ENCODE peak calls at places on chromosomes 6 and 20, in four cellular contexts. One of them, this sample, is unnamed. For H3K4me1, the result is how much of the 10 kb centered on the place peaks cover.

GRCh38 chr20:5657190-5657872 is 92.9 kb upstream of the SHLD1 start:
- DNase-seq in IMR-90: peak
- DNase-seq in H9: no peak
- DNase-seq in OCI-LY7: no peak
- DNase-seq in this sample: peak

GRCh38 chr20:15528386-15529111 is 1044.7 kb downstream of the KIF16B start:
- DNase-seq in OCI-LY7: no peak
- DNase-seq in H9: no peak
- DNase-seq in IMR-90: no peak
- DNase-seq in this sample: no peak

GRCh38 chr20:17958326-17959256 is 10.0 kb downstream of the SNX5 start:
- DNase-seq in OCI-LY7: no peak
- DNase-seq in IMR-90: peak
- DNase-seq in H9: no peak
- DNase-seq in this sample: no peak

GRCh38 chr20:10216146-10216741 is 2.4 kb upstream of the SNAP25 start:
- DNase-seq in H9: no peak
- DNase-seq in IMR-90: peak
- DNase-seq in OCI-LY7: no peak
- DNase-seq in this sample: no peak

GRCh38 chr6:164252952-164253351 is 838.4 kb downstream of the QKI start:
- DNase-seq in IMR-90: no peak
- DNase-seq in OCI-LY7: no peak
- DNase-seq in H9: no peak
- DNase-seq in this sample: no peak

GRCh38 chr6:49553353-49553752 is 2.9 kb downstream of the C6orf141 start:
- DNase-seq in OCI-LY7: no peak
- DNase-seq in IMR-90: peak
- DNase-seq in H9: no peak
- DNase-seq in this sample: peak

GRCh38 chr20:13025181-13025580 is 16.4 kb downstream of the SPTLC3 start:
- DNase-seq in OCI-LY7: no peak
- DNase-seq in IMR-90: no peak
- DNase-seq in H9: no peak
- DNase-seq in this sample: peak

GRCh38 chr6:169212436-169212835 is 41.2 kb downstream of the THBS2 start:
- DNase-seq in H9: no peak
- DNase-seq in OCI-LY7: no peak
- DNase-seq in IMR-90: no peak
- DNase-seq in this sample: no peak

GRCh38 chr6:118678866-118679265 is 27.5 kb upstream of the CEP85L start:
- DNase-seq in OCI-LY7: no peak
- DNase-seq in IMR-90: peak
- DNase-seq in H9: no peak
- DNase-seq in this sample: no peak

GRCh38 chr6:111922454-111923297 is 49.4 kb upstream of the FYN start:
- DNase-seq in IMR-90: peak
- DNase-seq in OCI-LY7: no peak
- DNase-seq in H9: no peak
- DNase-seq in this sample: no peak

GRCh38 chr6:39441301-39441700 is 118.8 kb upstream of the KCNK16 start:
- DNase-seq in OCI-LY7: no peak
- DNase-seq in IMR-90: no peak
- DNase-seq in H9: no peak
- DNase-seq in this sample: no peak

GRCh38 chr20:50721881-50722281 is 9.5 kb upstream of the PARD6B start:
- DNase-seq in OCI-LY7: no peak
- DNase-seq in IMR-90: no peak
- DNase-seq in H9: no peak
- DNase-seq in this sample: no peak

GRCh38 chr6:116106146-116106545 is 5.5 kb downstream of the NT5DC1 start:
- DNase-seq in OCI-LY7: no peak
- DNase-seq in IMR-90: no peak
- DNase-seq in H9: no peak
- DNase-seq in this sample: no peak

GRCh38 chr20:33377366-33377765 is 24.0 kb downstream of the CDK5RAP1 start:
- DNase-seq in OCI-LY7: no peak
- DNase-seq in IMR-90: no peak
- DNase-seq in H9: no peak
- DNase-seq in this sample: no peak

GRCh38 chr6:139361211-139361610 is 13.2 kb downstream of the CITED2 start:
- DNase-seq in IMR-90: no peak
- DNase-seq in OCI-LY7: peak
- DNase-seq in H9: no peak
- DNase-seq in this sample: no peak

GRCh38 chr6:159578629-159579028 is 114.4 kb downstream of the SOD2 start:
- DNase-seq in OCI-LY7: no peak
- DNase-seq in IMR-90: no peak
- DNase-seq in H9: no peak
- DNase-seq in this sample: no peak

DNA sequence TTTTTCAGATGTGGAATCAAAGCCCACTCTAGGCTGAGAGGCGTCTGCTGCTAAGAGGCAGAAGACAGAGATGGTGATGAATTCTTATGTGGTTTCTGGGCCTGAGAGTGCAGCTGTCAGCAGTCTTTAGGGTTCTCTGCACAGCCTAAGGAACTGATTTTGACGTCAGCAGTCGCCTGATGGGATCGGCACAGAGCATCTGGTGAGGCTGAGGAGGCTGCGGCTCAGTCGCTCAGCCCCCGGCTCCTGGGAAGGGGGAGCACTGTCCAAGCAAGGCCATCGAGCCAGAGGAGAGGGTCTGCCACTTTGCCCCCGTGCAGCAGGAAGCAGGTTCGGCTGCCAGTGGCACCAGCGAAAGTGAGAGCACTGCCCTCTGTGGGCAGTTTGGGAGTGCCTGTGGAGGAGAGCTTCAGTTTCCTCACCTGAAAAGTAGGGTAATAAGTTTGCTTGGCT is 92.5 kb downstream of the TCP11 start:
- DNase-seq in IMR-90: peak
- DNase-seq in OCI-LY7: peak
- DNase-seq in H9: peak
- DNase-seq in this sample: no peak
- TF ChIP-seq CTCF in IMR-90: peak
- TF ChIP-seq CTCF in OCI-LY7: peak
- TF ChIP-seq CTCF in H9: peak
- TF ChIP-seq CTCF in this sample: peak

GRCh38 chr20:31674895-31675827 is 37.4 kb downstream of the COX4I2 start:
- DNase-seq in OCI-LY7: peak
- DNase-seq in IMR-90: peak
- DNase-seq in H9: no peak
- DNase-seq in this sample: peak
- H3K4me1 ChIP-seq in OCI-LY7: half or more
- H3K4me1 ChIP-seq in IMR-90: under half
- H3K4me1 ChIP-seq in H9: under half
- H3K4me1 ChIP-seq in this sample: under half

GRCh38 chr20:44309763-44310663 is 989 bp downstream of the FITM2 start:
- DNase-seq in OCI-LY7: peak
- DNase-seq in H9: no peak
- DNase-seq in IMR-90: peak
- DNase-seq in this sample: no peak
- H3K27ac ChIP-seq in OCI-LY7: no peak
- H3K27ac ChIP-seq in H9: no peak
- H3K27ac ChIP-seq in IMR-90: peak
- H3K27ac ChIP-seq in this sample: no peak

GRCh38 chr20:37897008-37897548 is 5.8 kb upstream of the VSTM2L start:
- DNase-seq in IMR-90: no peak
- DNase-seq in H9: peak
- DNase-seq in OCI-LY7: peak
- DNase-seq in this sample: no peak
- TF ChIP-seq CTCF in IMR-90: no peak
- TF ChIP-seq CTCF in H9: peak
- TF ChIP-seq CTCF in OCI-LY7: peak
- TF ChIP-seq CTCF in this sample: peak

GRCh38 chr6:336159-337114 is 44.1 kb downstream of the DUSP22 start:
- DNase-seq in OCI-LY7: peak
- DNase-seq in H9: no peak
- DNase-seq in IMR-90: no peak
- DNase-seq in this sample: no peak

GRCh38 chr6:335572-335971 is 43.3 kb downstream of the DUSP22 start:
- DNase-seq in H9: no peak
- DNase-seq in OCI-LY7: no peak
- DNase-seq in IMR-90: no peak
- DNase-seq in this sample: no peak

GRCh38 chr6:338815-339262 is 46.6 kb downstream of the DUSP22 start:
- DNase-seq in IMR-90: no peak
- DNase-seq in OCI-LY7: no peak
- DNase-seq in H9: no peak
- DNase-seq in this sample: no peak

GRCh38 chr6:339480-339879 is 47.2 kb downstream of the DUSP22 start:
- DNase-seq in IMR-90: no peak
- DNase-seq in H9: no peak
- DNase-seq in OCI-LY7: no peak
- DNase-seq in this sample: no peak

GRCh38 chr6:337782-338464 is 45.6 kb downstream of the DUSP22 start:
- DNase-seq in IMR-90: peak
- DNase-seq in OCI-LY7: no peak
- DNase-seq in H9: no peak
- DNase-seq in this sample: no peak
- H3K4me1 ChIP-seq in IMR-90: under half
- H3K4me1 ChIP-seq in OCI-LY7: half or more
- H3K4me1 ChIP-seq in H9: under half
- H3K4me1 ChIP-seq in this sample: under half

GRCh38 chr6:128071212-128071611 is 170.4 kb upstream of the THEMIS start:
- DNase-seq in OCI-LY7: no peak
- DNase-seq in H9: no peak
- DNase-seq in IMR-90: no peak
- DNase-seq in this sample: no peak
- H3K27ac ChIP-seq in OCI-LY7: no peak
- H3K27ac ChIP-seq in H9: no peak
- H3K27ac ChIP-seq in IMR-90: no peak
- H3K27ac ChIP-seq in this sample: no peak

DNA sequence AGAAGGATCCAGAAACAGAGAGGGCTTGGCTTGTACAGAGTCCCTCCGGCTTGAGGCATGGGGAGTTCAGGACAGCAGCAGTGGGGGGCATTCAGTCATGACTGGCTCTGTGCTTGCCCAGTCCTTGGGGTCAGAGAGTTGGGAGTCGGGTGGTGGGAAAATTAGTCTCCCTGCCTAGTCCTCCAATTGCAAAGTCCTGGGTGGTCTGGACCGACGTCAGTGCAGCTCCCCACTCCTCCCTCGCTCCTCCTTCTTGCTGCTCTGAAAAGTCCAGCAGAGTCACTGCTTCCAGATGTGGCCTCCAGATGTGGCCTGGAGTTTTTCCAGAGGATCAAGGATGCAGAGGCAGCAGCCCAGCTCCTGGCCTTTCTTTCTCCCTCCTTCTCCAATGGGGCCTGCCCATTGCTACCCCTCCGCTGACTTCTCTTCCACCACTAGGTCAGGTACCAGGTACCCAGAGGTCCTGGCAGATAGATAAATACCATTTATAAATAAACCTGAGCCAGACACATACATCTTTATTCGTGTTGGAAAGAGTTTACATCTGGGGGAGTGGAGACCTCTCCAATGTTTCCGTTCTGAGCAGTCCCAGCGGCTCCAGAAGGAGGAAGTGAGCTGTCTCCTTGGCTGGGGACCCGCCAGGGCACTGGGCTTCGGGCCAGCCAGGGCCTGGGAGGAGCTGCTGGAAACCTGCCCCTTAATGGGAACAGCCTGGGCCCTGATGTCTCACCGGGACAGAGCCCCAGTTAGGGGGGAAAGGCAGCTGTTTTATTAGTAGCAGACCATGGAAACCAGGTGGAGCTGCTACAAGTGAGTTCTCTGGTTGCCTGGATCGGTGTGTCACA is 49.0 kb upstream of the RNF24 start:
- DNase-seq in IMR-90: peak
- DNase-seq in OCI-LY7: no peak
- DNase-seq in H9: peak
- DNase-seq in this sample: peak
- TF ChIP-seq CTCF in IMR-90: no peak
- TF ChIP-seq CTCF in OCI-LY7: no peak
- TF ChIP-seq CTCF in H9: no peak
- TF ChIP-seq CTCF in this sample: no peak

GRCh38 chr20:45343867-45344721 is 4.1 kb downstream of the SDC4 start:
- DNase-seq in OCI-LY7: no peak
- DNase-seq in IMR-90: peak
- DNase-seq in H9: peak
- DNase-seq in this sample: peak

GRCh38 chr20:45342863-45343444 is 5.3 kb downstream of the SDC4 start:
- DNase-seq in IMR-90: no peak
- DNase-seq in OCI-LY7: no peak
- DNase-seq in H9: no peak
- DNase-seq in this sample: no peak

GRCh38 chr20:45345104-45345936 is 2.9 kb downstream of the SDC4 start:
- DNase-seq in OCI-LY7: no peak
- DNase-seq in IMR-90: no peak
- DNase-seq in H9: no peak
- DNase-seq in this sample: peak

GRCh38 chr20:45341939-45342862 is 6.0 kb downstream of the SDC4 start:
- DNase-seq in OCI-LY7: no peak
- DNase-seq in H9: peak
- DNase-seq in IMR-90: peak
- DNase-seq in this sample: no peak

GRCh38 chr20:45343445-45343866 is 4.8 kb downstream of the SDC4 start:
- DNase-seq in OCI-LY7: no peak
- DNase-seq in H9: no peak
- DNase-seq in IMR-90: no peak
- DNase-seq in this sample: no peak
- H3K4me1 ChIP-seq in OCI-LY7: under half
- H3K4me1 ChIP-seq in H9: under half
- H3K4me1 ChIP-seq in IMR-90: half or more
- H3K4me1 ChIP-seq in this sample: half or more

This sample was measured in foreskin keratinocyte.